ENCODE peak calls at places on chromosomes 4 and X, in six cellular contexts. One of them, this sample, is unnamed.

GRCh38 chr4:76950846-76951321 is 1.3 kb downstream of the SEPTIN11 start:
- DNase-seq in cardiac muscle cell: peak
- DNase-seq in H1: no peak
- DNase-seq in choroid plexus epithelial cell: peak
- DNase-seq in kidney epithelial cell: no peak
- DNase-seq in right atrium auricular region: no peak
- DNase-seq in this sample: no peak

GRCh38 chr4:126306152-126306869 is 991.6 kb downstream of the FAT4 start:
- DNase-seq in H1: no peak
- DNase-seq in cardiac muscle cell: no peak
- DNase-seq in right atrium auricular region: peak
- DNase-seq in choroid plexus epithelial cell: peak
- DNase-seq in kidney epithelial cell: no peak
- DNase-seq in this sample: no peak

GRCh38 chrX:126165721-126166401 is at the start of gene DCAF12L2:
- DNase-seq in right atrium auricular region: no peak
- DNase-seq in kidney epithelial cell: no peak
- DNase-seq in H1: no peak
- DNase-seq in cardiac muscle cell: peak
- DNase-seq in choroid plexus epithelial cell: no peak
- DNase-seq in this sample: no peak

GRCh38 chr4:81259151-81259550 is 44.1 kb upstream of the PRKG2 start:
- DNase-seq in H1: no peak
- DNase-seq in cardiac muscle cell: no peak
- DNase-seq in kidney epithelial cell: no peak
- DNase-seq in choroid plexus epithelial cell: no peak
- DNase-seq in right atrium auricular region: no peak
- DNase-seq in this sample: no peak

GRCh38 chrX:151359931-151360871 is 36.8 kb upstream of the VMA21 start:
- DNase-seq in right atrium auricular region: no peak
- DNase-seq in H1: no peak
- DNase-seq in cardiac muscle cell: peak
- DNase-seq in choroid plexus epithelial cell: peak
- DNase-seq in kidney epithelial cell: no peak
- DNase-seq in this sample: no peak

GRCh38 chrX:13364230-13364629 is 44.4 kb upstream of the ATXN3L start:
- DNase-seq in choroid plexus epithelial cell: no peak
- DNase-seq in H1: no peak
- DNase-seq in right atrium auricular region: no peak
- DNase-seq in cardiac muscle cell: no peak
- DNase-seq in kidney epithelial cell: no peak
- DNase-seq in this sample: no peak

GRCh38 chr4:163702736-163703135 is 208.2 kb downstream of the TMA16 start:
- DNase-seq in kidney epithelial cell: no peak
- DNase-seq in cardiac muscle cell: no peak
- DNase-seq in H1: no peak
- DNase-seq in right atrium auricular region: no peak
- DNase-seq in choroid plexus epithelial cell: peak
- DNase-seq in this sample: no peak

GRCh38 chr4:25578431-25578830 is 77.2 kb upstream of the SLC34A2 start:
- DNase-seq in right atrium auricular region: no peak
- DNase-seq in cardiac muscle cell: no peak
- DNase-seq in choroid plexus epithelial cell: no peak
- DNase-seq in H1: peak
- DNase-seq in kidney epithelial cell: no peak
- DNase-seq in this sample: no peak

GRCh38 chr4:109729563-109730293 is at the start of gene PLA2G12A:
- DNase-seq in cardiac muscle cell: peak
- DNase-seq in right atrium auricular region: peak
- DNase-seq in choroid plexus epithelial cell: peak
- DNase-seq in H1: peak
- DNase-seq in kidney epithelial cell: no peak
- DNase-seq in this sample: peak

GRCh38 chr4:29002151-29002550 is 1718.0 kb upstream of the PCDH7 start:
- DNase-seq in right atrium auricular region: no peak
- DNase-seq in H1: peak
- DNase-seq in choroid plexus epithelial cell: no peak
- DNase-seq in cardiac muscle cell: peak
- DNase-seq in kidney epithelial cell: no peak
- DNase-seq in this sample: no peak

GRCh38 chr4:67725981-67726380 is 25.0 kb upstream of the UBA6 start:
- DNase-seq in right atrium auricular region: no peak
- DNase-seq in H1: no peak
- DNase-seq in cardiac muscle cell: no peak
- DNase-seq in choroid plexus epithelial cell: peak
- DNase-seq in kidney epithelial cell: no peak
- DNase-seq in this sample: no peak

GRCh38 chr4:67721317-67721769 is 20.4 kb upstream of the UBA6 start:
- DNase-seq in right atrium auricular region: no peak
- DNase-seq in cardiac muscle cell: no peak
- DNase-seq in choroid plexus epithelial cell: no peak
- DNase-seq in H1: no peak
- DNase-seq in kidney epithelial cell: no peak
- DNase-seq in this sample: no peak

GRCh38 chr4:67721770-67722597 is 21.0 kb upstream of the UBA6 start:
- DNase-seq in cardiac muscle cell: no peak
- DNase-seq in right atrium auricular region: no peak
- DNase-seq in kidney epithelial cell: no peak
- DNase-seq in choroid plexus epithelial cell: peak
- DNase-seq in H1: no peak
- DNase-seq in this sample: peak

GRCh38 chr4:67725132-67725531 is 24.2 kb upstream of the UBA6 start:
- DNase-seq in kidney epithelial cell: no peak
- DNase-seq in cardiac muscle cell: no peak
- DNase-seq in H1: no peak
- DNase-seq in choroid plexus epithelial cell: no peak
- DNase-seq in right atrium auricular region: no peak
- DNase-seq in this sample: no peak

DNA sequence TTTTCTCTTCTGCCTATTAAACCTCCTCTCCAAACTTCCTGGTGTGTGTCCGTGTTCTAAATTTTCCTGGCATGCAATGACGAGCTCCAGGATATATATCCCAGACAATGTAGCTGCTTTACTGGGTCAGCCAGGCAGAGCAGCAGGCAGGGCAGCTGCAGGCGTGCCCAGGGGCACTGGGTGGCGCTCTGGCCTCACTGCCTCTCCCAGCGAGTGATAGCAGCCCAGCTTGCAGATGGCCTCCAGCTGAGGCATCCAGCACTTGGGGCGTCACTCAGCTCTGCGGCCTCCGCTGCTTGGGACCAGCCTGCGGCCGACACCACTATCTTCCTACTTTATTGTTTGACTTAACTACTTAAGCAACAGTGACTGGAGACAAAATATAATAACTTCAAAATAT is 23.0 kb upstream of the UBA6 start:
- DNase-seq in kidney epithelial cell: no peak
- DNase-seq in choroid plexus epithelial cell: no peak
- DNase-seq in right atrium auricular region: no peak
- DNase-seq in H1: peak
- DNase-seq in cardiac muscle cell: no peak
- DNase-seq in this sample: no peak
- TF ChIP-seq CTCF in kidney epithelial cell: no peak
- TF ChIP-seq CTCF in choroid plexus epithelial cell: peak
- TF ChIP-seq CTCF in right atrium auricular region: no peak
- TF ChIP-seq CTCF in H1: peak
- TF ChIP-seq CTCF in cardiac muscle cell: peak
- TF ChIP-seq CTCF in this sample: peak

DNA sequence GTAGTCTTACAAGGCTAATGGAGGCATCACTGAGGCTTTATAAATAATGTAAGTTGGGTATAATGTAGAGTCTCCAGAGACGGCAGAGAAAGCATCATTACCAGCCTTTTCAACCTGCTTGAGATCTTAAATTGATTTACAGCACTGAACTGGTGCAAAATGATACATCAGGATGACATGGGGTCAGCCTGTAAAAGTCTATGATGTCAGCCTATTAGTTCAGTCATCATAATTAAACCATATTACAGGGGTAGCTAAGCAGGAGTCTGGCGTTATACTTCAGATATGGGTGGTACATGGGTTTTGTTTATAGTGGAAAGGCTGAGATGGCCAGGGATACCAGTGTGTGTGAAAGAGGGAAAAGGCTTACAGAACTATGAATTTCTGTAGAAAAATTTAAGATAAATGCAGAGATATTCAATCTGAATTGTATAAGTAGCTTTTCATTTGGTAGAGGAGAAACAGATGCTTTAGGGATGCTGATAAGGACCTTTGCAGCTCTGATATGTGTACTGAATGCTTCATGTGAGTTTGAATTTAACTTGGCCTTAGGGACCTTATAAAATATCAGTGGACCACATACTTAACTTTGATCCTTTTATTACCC is 2.7 kb downstream of the SMAD1 start:
- DNase-seq in H1: no peak
- DNase-seq in right atrium auricular region: no peak
- DNase-seq in choroid plexus epithelial cell: no peak
- DNase-seq in cardiac muscle cell: no peak
- DNase-seq in kidney epithelial cell: no peak
- DNase-seq in this sample: no peak
- H3K4me3 ChIP-seq in H1: no peak
- H3K4me3 ChIP-seq in right atrium auricular region: no peak
- H3K4me3 ChIP-seq in choroid plexus epithelial cell: no peak
- H3K4me3 ChIP-seq in cardiac muscle cell: no peak
- H3K4me3 ChIP-seq in kidney epithelial cell: no peak
- H3K4me3 ChIP-seq in this sample: no peak

DNA sequence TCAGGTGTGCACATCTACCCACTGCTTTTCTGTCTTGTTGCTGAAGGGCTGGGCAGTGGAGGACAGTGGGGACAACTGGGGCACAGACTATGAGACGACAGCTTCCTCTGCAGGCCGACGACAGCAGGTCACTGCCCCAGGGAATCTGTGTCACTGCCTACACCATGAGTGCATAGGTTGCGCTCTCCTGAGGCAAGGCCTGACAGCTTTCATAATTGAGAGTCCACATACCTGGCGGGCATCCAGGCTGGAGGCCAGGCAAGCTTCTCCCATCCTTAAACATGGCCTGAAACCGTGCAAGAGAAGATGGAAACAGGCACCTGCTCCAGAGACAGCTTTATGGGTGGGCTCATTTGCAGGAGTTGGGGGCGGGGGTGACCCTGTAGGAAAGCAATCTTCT is 3.0 kb downstream of the ANOS1 start:
- DNase-seq in choroid plexus epithelial cell: no peak
- DNase-seq in cardiac muscle cell: peak
- DNase-seq in kidney epithelial cell: no peak
- DNase-seq in right atrium auricular region: no peak
- DNase-seq in H1: no peak
- DNase-seq in this sample: no peak
- TF ChIP-seq CTCF in choroid plexus epithelial cell: no peak
- TF ChIP-seq CTCF in cardiac muscle cell: no peak
- TF ChIP-seq CTCF in kidney epithelial cell: no peak
- TF ChIP-seq CTCF in right atrium auricular region: no peak
- TF ChIP-seq CTCF in H1: no peak
- TF ChIP-seq CTCF in this sample: no peak

GRCh38 chrX:153032397-153033118 is 23.7 kb upstream of the PNMA3 start:
- DNase-seq in cardiac muscle cell: peak
- DNase-seq in choroid plexus epithelial cell: peak
- DNase-seq in kidney epithelial cell: no peak
- DNase-seq in H1: no peak
- DNase-seq in right atrium auricular region: peak
- DNase-seq in this sample: no peak
- H3K4me3 ChIP-seq in cardiac muscle cell: peak
- H3K4me3 ChIP-seq in choroid plexus epithelial cell: peak
- H3K4me3 ChIP-seq in kidney epithelial cell: peak
- H3K4me3 ChIP-seq in H1: no peak
- H3K4me3 ChIP-seq in right atrium auricular region: peak
- H3K4me3 ChIP-seq in this sample: peak

GRCh38 chr4:82618321-82618720 is 56.5 kb upstream of the TMEM150C start:
- DNase-seq in choroid plexus epithelial cell: no peak
- DNase-seq in right atrium auricular region: no peak
- DNase-seq in cardiac muscle cell: peak
- DNase-seq in kidney epithelial cell: no peak
- DNase-seq in H1: no peak
- DNase-seq in this sample: peak

GRCh38 chr4:82614868-82615449 is 53.2 kb upstream of the TMEM150C start:
- DNase-seq in kidney epithelial cell: no peak
- DNase-seq in H1: no peak
- DNase-seq in right atrium auricular region: no peak
- DNase-seq in choroid plexus epithelial cell: peak
- DNase-seq in cardiac muscle cell: no peak
- DNase-seq in this sample: no peak

GRCh38 chr4:82611982-82612381 is 50.2 kb upstream of the TMEM150C start:
- DNase-seq in right atrium auricular region: no peak
- DNase-seq in H1: no peak
- DNase-seq in cardiac muscle cell: no peak
- DNase-seq in choroid plexus epithelial cell: no peak
- DNase-seq in kidney epithelial cell: no peak
- DNase-seq in this sample: no peak

DNA sequence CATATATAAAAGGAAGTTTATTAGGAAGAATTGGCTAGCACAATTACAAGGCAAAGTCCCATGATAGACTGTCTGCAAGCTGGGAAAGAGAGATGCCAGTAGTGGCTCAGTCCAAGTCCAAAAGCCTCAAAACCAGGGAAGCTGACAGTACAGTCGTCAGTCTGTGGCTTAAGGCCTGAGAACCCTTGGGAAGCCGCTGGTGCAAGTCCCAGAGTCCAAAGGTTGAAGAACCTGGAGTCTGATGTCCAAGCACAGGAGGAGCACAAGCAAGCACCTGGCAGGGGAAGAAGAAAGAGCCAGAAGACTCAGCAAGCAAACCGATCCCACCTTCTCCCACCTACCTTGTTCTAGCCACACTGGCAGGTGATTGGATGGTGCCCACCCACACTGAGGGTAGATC is 51.3 kb upstream of the TMEM150C start:
- DNase-seq in choroid plexus epithelial cell: no peak
- DNase-seq in H1: no peak
- DNase-seq in kidney epithelial cell: no peak
- DNase-seq in cardiac muscle cell: no peak
- DNase-seq in right atrium auricular region: no peak
- DNase-seq in this sample: no peak
- TF ChIP-seq CTCF in choroid plexus epithelial cell: no peak
- TF ChIP-seq CTCF in H1: no peak
- TF ChIP-seq CTCF in kidney epithelial cell: no peak
- TF ChIP-seq CTCF in cardiac muscle cell: no peak
- TF ChIP-seq CTCF in right atrium auricular region: no peak
- TF ChIP-seq CTCF in this sample: no peak

GRCh38 chr4:40176602-40177001 is 20.2 kb upstream of the RHOH start:
- DNase-seq in kidney epithelial cell: no peak
- DNase-seq in H1: no peak
- DNase-seq in cardiac muscle cell: no peak
- DNase-seq in choroid plexus epithelial cell: no peak
- DNase-seq in right atrium auricular region: no peak
- DNase-seq in this sample: no peak
- H3K4me3 ChIP-seq in kidney epithelial cell: no peak
- H3K4me3 ChIP-seq in H1: no peak
- H3K4me3 ChIP-seq in cardiac muscle cell: no peak
- H3K4me3 ChIP-seq in choroid plexus epithelial cell: peak
- H3K4me3 ChIP-seq in right atrium auricular region: no peak
- H3K4me3 ChIP-seq in this sample: no peak

GRCh38 chr4:151389316-151389715 is 19.7 kb upstream of the FHIP1A start:
- DNase-seq in kidney epithelial cell: no peak
- DNase-seq in H1: no peak
- DNase-seq in right atrium auricular region: no peak
- DNase-seq in cardiac muscle cell: no peak
- DNase-seq in choroid plexus epithelial cell: no peak
- DNase-seq in this sample: no peak
- TF ChIP-seq CTCF in kidney epithelial cell: no peak
- TF ChIP-seq CTCF in H1: no peak
- TF ChIP-seq CTCF in right atrium auricular region: no peak
- TF ChIP-seq CTCF in cardiac muscle cell: no peak
- TF ChIP-seq CTCF in choroid plexus epithelial cell: no peak
- TF ChIP-seq CTCF in this sample: no peak